ENCODE peak calls at places on chromosomes 7 and 10, in four cellular contexts. U is IMR-90, G is mesendoderm, O is H9. T is an unnamed sample.
A peak's percentile ranks its signal among the peaks of the same experiment; 100 is the strongest.

GRCh38 chr10:124155781-124156401 is 62.5 kb upstream of the CHST15 start:
- DNase-seq in U (no peak), G (no peak), O (no peak), T (no peak)

GRCh38 chr7:139897422-139898085 is 68.5 kb downstream of the TBXAS1 start:
- DNase-seq in U (no peak), G (no peak), O (no peak), T (peak; percentile 14)

GRCh38 chr7:376306-376969 is 86.5 kb downstream of the FOXL3 start:
- DNase-seq in U (no peak), G (no peak), O (peak; percentile 31), T (no peak)

GRCh38 chr10:58791137-58791536 is 278.5 kb downstream of the BICC1 start:
- DNase-seq in U (peak; percentile 55), G (no peak), O (no peak), T (no peak)

GRCh38 chr10:48606530-48607355 is 1.9 kb upstream of the ARHGAP22 start:
- DNase-seq in U (peak; percentile 99), G (no peak), O (no peak), T (peak; percentile 98)

GRCh38 chr7:41685684-41686083 is 17.2 kb downstream of the INHBA start:
- DNase-seq in U (peak; percentile 86), G (no peak), O (no peak), T (peak; percentile 38)

GRCh38 chr10:73628405-73628804 is 12.9 kb downstream of the MYOZ1 start:
- DNase-seq in U (no peak), G (no peak), O (no peak), T (no peak)

GRCh38 chr10:100368721-100369120 is 21.7 kb downstream of the SCD start:
- DNase-seq in U (no peak), G (no peak), O (no peak), T (no peak)

GRCh38 chr7:28986723-28987122 is 28.6 kb upstream of the TRIL start:
- DNase-seq in U (peak; percentile 77), G (no peak), O (no peak), T (peak; percentile 93)

GRCh38 chr7:2760098-2760889 is 72.3 kb downstream of the AMZ1 start:
- DNase-seq in U (peak; percentile 54), G (peak; percentile 91), O (peak; percentile 67), T (peak; percentile 74)

GRCh38 chr7:1100886-1101579 is 13.1 kb downstream of the GPER1 start:
- DNase-seq in U (no peak), G (no peak), O (no peak), T (no peak)

GRCh38 chr10:75097666-75098285 is 13.7 kb upstream of the SAMD8 start:
- DNase-seq in U (peak; percentile 26), G (peak; percentile 67), O (peak; percentile 55), T (peak; percentile 16)

GRCh38 chr10:5033061-5033770 is 29.6 kb upstream of the AKR1C2 start:
- DNase-seq in U (peak; percentile 85), G (no peak), O (no peak), T (peak; percentile 45)

GRCh38 chr10:59361659-59362183 is 628 bp downstream of the FAM13C start:
- DNase-seq in U (peak; percentile 4), G (peak; percentile 41), O (no peak), T (peak; percentile 27)

GRCh38 chr10:89032141-89032814 is 41.7 kb downstream of the FAS start:
- DNase-seq in U (peak; percentile 91), G (peak; percentile 42), O (peak; percentile 41), T (peak; percentile 69)

GRCh38 chr7:116805100-116805544 is 57.3 kb upstream of the CAPZA2 start:
- DNase-seq in U (peak; percentile 76), G (no peak), O (no peak), T (no peak)

GRCh38 chr7:78496226-78496625 is 697.7 kb downstream of the PHTF2 start:
- DNase-seq in U (no peak), G (no peak), O (no peak), T (no peak)

GRCh38 chr7:124246262-124246863 is 213.5 kb upstream of the TMEM229A start:
- DNase-seq in U (peak; percentile 38), G (peak; percentile 44), O (no peak), T (no peak)

GRCh38 chr10:89662596-89662995 is 17.6 kb upstream of the PANK1 start:
- DNase-seq in U (peak; percentile 36), G (no peak), O (no peak), T (no peak)

GRCh38 chr7:42283553-42283952 is 46.5 kb upstream of the GLI3 start:
- DNase-seq in U (no peak), G (no peak), O (no peak), T (no peak)

GRCh38 chr7:121069346-121070100 is 81.0 kb downstream of the CPED1 start:
- DNase-seq in U (peak; percentile 41), G (no peak), O (no peak), T (no peak)

GRCh38 chr7:128403676-128404075 is 6.1 kb downstream of the IMPDH1 start:
- DNase-seq in U (no peak), G (no peak), O (no peak), T (no peak)

GRCh38 chr10:101694056-101694673 is 805 bp downstream of the FBXW4 start:
- DNase-seq in U (peak; percentile 39), G (peak; percentile 73), O (peak; percentile 64), T (peak; percentile 69)

GRCh38 chr7:30678805-30679204 is 3.5 kb downstream of the CRHR2 start:
- DNase-seq in U (no peak), G (no peak), O (no peak), T (no peak)

GRCh38 chr7:45161138-45161537 is 3.5 kb downstream of the RAMP3 start:
- DNase-seq in U (no peak), G (no peak), O (no peak), T (no peak)

GRCh38 chr10:125102821-125103220 is 57.5 kb downstream of the CTBP2 start:
- DNase-seq in U (no peak), G (no peak), O (no peak), T (no peak)

GRCh38 chr10:67763499-67764011 is 67.6 kb upstream of the CTNNA3 start:
- DNase-seq in U (peak; percentile 35), G (peak; percentile 81), O (peak; percentile 79), T (peak; percentile 54)

GRCh38 chr10:2980791-2981360 is 86.5 kb upstream of the PFKP start:
- DNase-seq in U (peak; percentile 76), G (peak; percentile 28), O (no peak), T (peak; percentile 71)

GRCh38 chr7:20331231-20331880 is 656 bp downstream of the ITGB8 start:
- DNase-seq in U (peak; percentile 18), G (peak; percentile 71), O (peak; percentile 65), T (peak; percentile 19)

GRCh38 chr7:400901-401485 is 111.0 kb downstream of the FOXL3 start:
- DNase-seq in U (no peak), G (no peak), O (no peak), T (no peak)

GRCh38 chr7:129493555-129493954 is 8.8 kb upstream of the SMKR1 start:
- DNase-seq in U (peak; percentile 33), G (peak; percentile 72), O (no peak), T (peak; percentile 68)

GRCh38 chr10:84493951-84494848 is 165.8 kb downstream of the CCSER2 start:
- DNase-seq in U (peak; percentile 69), G (peak; percentile 85), O (no peak), T (peak; percentile 47)

GRCh38 chr7:93307131-93307660 is 75.0 kb downstream of the VPS50 start:
- DNase-seq in U (peak; percentile 86), G (no peak), O (no peak), T (peak; percentile 70)

GRCh38 chr7:82221152-82221674 is 222.4 kb downstream of the CACNA2D1 start:
- DNase-seq in U (peak; percentile 35), G (no peak), O (no peak), T (no peak)

GRCh38 chr10:80357000-80357803 is 621 bp downstream of the DYDC2 start:
- DNase-seq in U (no peak), G (peak; percentile 73), O (peak; percentile 75), T (no peak)

GRCh38 chr10:99450624-99451498 is 20.4 kb upstream of the GOT1 start:
- DNase-seq in U (peak; percentile 34), G (no peak), O (no peak), T (peak; percentile 91)

GRCh38 chr7:64907641-64908326 is 4.7 kb downstream of the ZNF273 start:
- DNase-seq in U (peak; percentile 17), G (no peak), O (no peak), T (peak; percentile 16)
- H2BK5ac ChIP-seq in U (no peak overlapping the region), G (no peak overlapping the region), O (no peak overlapping the region), T (no peak overlapping the region)

GRCh38 chr10:95263864-95264226 is 27.0 kb downstream of the PDLIM1 start:
- DNase-seq in U (no peak), G (no peak), O (no peak), T (no peak)

GRCh38 chr10:95266674-95267095 is 24.1 kb downstream of the PDLIM1 start:
- DNase-seq in U (peak; percentile 88), G (peak; percentile 99), O (no peak), T (peak; percentile 97)

GRCh38 chr10:95267261-95267660 is 23.5 kb downstream of the PDLIM1 start:
- DNase-seq in U (no peak), G (no peak), O (no peak), T (no peak)

GRCh38 chr10:95264227-95265051 is 26.4 kb downstream of the PDLIM1 start:
- DNase-seq in U (no peak), G (peak; percentile 96), O (peak; percentile 73), T (no peak)

DNA sequence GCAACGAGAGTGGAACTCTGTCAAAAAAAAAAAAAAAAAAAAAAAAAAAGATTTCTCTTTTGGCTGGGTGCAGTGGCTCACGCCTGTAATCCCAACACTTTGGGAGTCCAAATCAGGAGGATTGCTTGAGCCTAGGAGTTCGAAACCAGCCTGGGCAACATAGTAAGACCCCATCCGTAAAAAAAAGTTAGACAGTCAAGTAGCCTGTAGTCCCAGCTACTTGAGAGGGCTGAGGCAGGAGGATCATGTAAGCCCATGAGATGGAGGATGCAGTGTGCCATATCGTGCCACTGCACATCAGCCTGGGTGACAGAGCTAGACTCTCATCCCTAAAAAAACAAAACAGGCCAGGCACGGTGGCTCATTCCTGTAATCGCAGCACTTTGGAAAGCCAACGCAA is 25.2 kb downstream of the PDLIM1 start:
- DNase-seq in U (no peak), G (no peak), O (no peak), T (no peak)
- H2BK5ac ChIP-seq in U (no peak overlapping the region), G (peak overlapping the region; percentile 61), O (peak overlapping the region; percentile 80), T (no peak overlapping the region)

DNA sequence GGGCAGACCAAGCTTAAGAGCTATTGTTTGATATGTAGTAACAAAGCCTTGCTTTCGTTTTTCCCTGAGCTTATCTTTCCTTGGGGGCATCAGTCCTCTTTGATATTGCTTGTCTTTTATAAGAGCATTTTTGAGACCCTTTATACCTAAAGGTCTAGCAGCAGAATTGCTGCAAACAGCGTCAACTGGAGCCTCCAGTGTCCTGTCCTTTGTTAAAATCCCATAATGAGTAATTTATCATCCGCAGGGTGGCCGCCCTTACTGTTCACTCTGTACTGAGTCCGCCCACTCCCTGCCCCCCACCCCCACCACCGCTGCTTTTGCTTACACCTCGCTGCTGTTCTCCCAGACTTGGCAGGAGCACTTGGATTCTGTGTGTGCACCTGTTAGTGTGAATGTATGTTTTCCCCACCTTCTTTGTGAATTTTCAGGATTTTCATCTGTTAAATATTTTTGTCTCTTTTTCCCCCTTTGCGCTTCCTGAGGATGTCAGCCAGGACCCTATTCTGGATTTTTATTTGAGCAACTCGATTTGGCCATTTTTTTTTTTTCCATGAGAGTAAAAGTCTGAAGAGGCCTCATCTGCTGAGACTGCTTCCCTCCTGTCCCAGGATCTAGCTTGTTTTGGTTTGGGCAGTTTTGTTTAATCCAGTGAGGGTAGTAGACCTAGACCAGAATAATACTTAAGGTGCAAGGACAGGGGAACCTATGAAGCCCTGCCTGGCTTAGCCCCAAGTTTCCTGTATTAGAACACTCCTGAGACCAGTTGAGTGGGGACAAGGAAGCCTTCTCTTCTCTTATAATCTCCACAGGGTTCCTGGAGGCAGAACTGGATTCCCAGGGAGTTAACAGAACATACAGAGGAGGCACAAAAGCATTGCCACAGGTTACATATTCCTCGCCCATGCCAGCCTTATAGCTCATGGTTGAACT is 8.1 kb downstream of the AGFG2 start:
- DNase-seq in U (no peak), G (no peak), O (no peak), T (no peak)
- H2BK5ac ChIP-seq in U (peak overlapping the region; percentile 76), G (peak overlapping the region; percentile 30), O (no peak overlapping the region), T (no peak overlapping the region)

GRCh38 chr7:114303301-114303700 is 111.3 kb upstream of the FOXP2 start:
- DNase-seq in U (no peak), G (no peak), O (no peak), T (no peak)
- H2BK5ac ChIP-seq in U (no peak overlapping the region), G (no peak overlapping the region), O (no peak overlapping the region), T (no peak overlapping the region)